ENCODE peak calls at places on chromosome 15, in nine cellular contexts. V is CD14-positive monocyte, F is MM.1S, Y is A549, U is glutamatergic neuron, T is cardiac fibroblast, X is sigmoid colon, G is GM23338, Q is fibroblast of pulmonary artery. B is an unnamed sample.

GRCh38 chr15:89806565-89807550 is 7.8 kb downstream of the ANPEP start:
- DNase-seq in F (no peak), Q (no peak), X (no peak), V (no peak), Y (no peak), T (no peak), U (no peak), G (no peak), B (no peak)

GRCh38 chr15:38163651-38164050 is 89.0 kb upstream of the SPRED1 start:
- DNase-seq in Y (no peak), T (no peak), G (no peak), U (no peak), F (no peak), Q (no peak), X (no peak), V (no peak), B (no peak)

GRCh38 chr15:90101969-90102890 is at the start of gene IDH2:
- DNase-seq in T (peak; percentile 83), Y (peak; percentile 92), G (peak; percentile 93), X (peak; percentile 89), V (peak; percentile 65), F (peak; percentile 88), Q (peak; percentile 73), U (peak; percentile 89), B (peak; percentile 96)

GRCh38 chr15:94324117-94324826 is 92.9 kb downstream of the MCTP2 start:
- DNase-seq in Y (peak; percentile 38), V (peak; percentile 63), T (peak; percentile 67), Q (peak; percentile 71), F (peak; percentile 66), U (peak; percentile 48), G (peak; percentile 74), X (peak; percentile 70), B (peak; percentile 57)

GRCh38 chr15:67570875-67571642 is 28.6 kb downstream of the MAP2K5 start:
- DNase-seq in V (no peak), Q (no peak), G (no peak), U (no peak), T (no peak), X (no peak), Y (no peak), F (no peak), B (no peak)

GRCh38 chr15:67838789-67839332 is 984 bp downstream of the RNU6-1 start:
- DNase-seq in X (peak; percentile 81), G (peak; percentile 93), Y (no peak), U (peak; percentile 73), Q (peak; percentile 53), F (no peak), V (no peak), T (peak; percentile 54), B (no peak)

GRCh38 chr15:83380682-83381081 is 66.5 kb upstream of the SH3GL3 start:
- DNase-seq in T (peak; percentile 44), F (peak; percentile 72), Y (peak; percentile 62), Q (peak; percentile 45), V (no peak), G (peak; percentile 34), X (no peak), U (peak; percentile 47), B (peak; percentile 83)

GRCh38 chr15:73457334-73457733 is 14.4 kb downstream of the REC114 start:
- DNase-seq in Y (no peak), V (no peak), G (no peak), Q (no peak), F (no peak), X (no peak), U (no peak), T (no peak), B (no peak)

GRCh38 chr15:60477991-60478632 is 830 bp downstream of the ICE2 start:
- DNase-seq in V (no peak), G (peak; percentile 39), F (peak; percentile 36), Q (peak; percentile 35), Y (no peak), U (no peak), T (peak; percentile 47), X (no peak), B (peak; percentile 8)

GRCh38 chr15:48858401-48858800 is 19.5 kb upstream of the EID1 start:
- DNase-seq in F (peak; percentile 20), V (no peak), T (peak; percentile 47), Y (no peak), G (no peak), U (no peak), Q (peak; percentile 33), X (no peak), B (no peak)

GRCh38 chr15:25739687-25740121 is 123.4 kb downstream of the ATP10A start:
- DNase-seq in G (peak; percentile 61), U (no peak), Y (peak; percentile 8), V (no peak), Q (peak; percentile 42), X (no peak), F (peak; percentile 28), T (peak; percentile 53), B (no peak)

GRCh38 chr15:60518511-60518910 is 39.6 kb upstream of the ICE2 start:
- DNase-seq in Q (no peak), X (no peak), Y (no peak), G (no peak), U (no peak), T (no peak), V (no peak), F (no peak), B (no peak)

GRCh38 chr15:98658831-98659699 is 10.7 kb downstream of the IGF1R start:
- DNase-seq in U (no peak), G (peak; percentile 63), T (peak; percentile 76), Q (peak; percentile 65), V (no peak), Y (peak; percentile 80), X (no peak), F (peak; percentile 64), B (peak; percentile 69)

GRCh38 chr15:77139312-77139711 is 68.4 kb upstream of the TSPAN3 start:
- DNase-seq in X (no peak), Q (no peak), G (no peak), V (no peak), T (no peak), U (no peak), Y (no peak), F (no peak), B (no peak)
- TF ChIP-seq CTCF in X (no peak), Q (no peak), G (no peak), V (no peak), T (no peak), U (no peak), Y (no peak), F (no peak), B (no peak)

GRCh38 chr15:100670505-100671021 is 68.2 kb downstream of the ASB7 start:
- DNase-seq in X (no peak), G (no peak), Q (no peak), U (no peak), Y (no peak), V (no peak), F (no peak), T (no peak), B (no peak)

GRCh38 chr15:100672959-100673358 is 70.6 kb downstream of the ASB7 start:
- DNase-seq in U (no peak), V (no peak), G (no peak), F (no peak), T (no peak), Q (no peak), Y (no peak), X (no peak), B (no peak)

GRCh38 chr15:100671124-100671680 is 68.8 kb downstream of the ASB7 start:
- DNase-seq in G (no peak), Y (no peak), U (no peak), V (no peak), F (no peak), T (no peak), X (no peak), Q (no peak), B (no peak)

GRCh38 chr15:100669260-100669659 is 66.9 kb downstream of the ASB7 start:
- DNase-seq in T (no peak), G (no peak), Y (no peak), Q (no peak), V (no peak), F (no peak), U (no peak), X (peak; percentile 60), B (no peak)

DNA sequence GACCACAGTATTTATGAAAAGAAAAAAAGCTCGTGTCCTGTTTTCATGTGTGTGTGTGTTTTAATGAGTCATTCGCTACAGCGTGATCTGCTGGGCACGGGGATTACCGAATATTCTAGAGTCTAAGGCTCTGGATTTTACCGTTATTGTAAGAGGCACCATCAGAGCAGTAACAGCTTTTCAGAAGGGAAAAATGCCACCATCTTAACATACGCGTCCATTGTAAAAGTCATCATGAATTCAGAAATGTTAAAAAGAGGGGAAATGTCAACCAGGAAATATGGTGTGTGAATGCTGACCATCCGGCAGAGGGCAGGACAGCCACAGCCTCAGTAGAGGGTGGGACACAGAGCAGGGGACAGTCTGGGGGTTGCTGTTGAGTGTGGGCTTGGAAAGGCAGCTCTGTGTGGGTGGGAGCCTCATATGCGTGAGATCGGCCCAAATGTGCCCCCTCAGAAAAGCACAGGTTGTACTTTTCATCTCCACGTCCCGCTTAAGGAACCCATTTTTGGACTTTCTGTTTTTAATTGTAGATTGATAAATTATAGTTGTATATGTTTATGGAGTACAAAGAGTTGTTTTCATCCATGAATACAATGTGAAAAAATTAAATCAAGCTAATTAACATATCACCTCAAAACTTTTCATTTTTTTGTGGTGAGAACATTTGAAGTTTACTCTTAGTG is 69.6 kb downstream of the ASB7 start:
- DNase-seq in Y (peak; percentile 84), F (no peak), Q (peak; percentile 58), X (no peak), U (no peak), T (peak; percentile 62), G (peak; percentile 35), V (no peak), B (peak; percentile 70)
- TF ChIP-seq CTCF in Y (peak; percentile 95), F (peak; percentile 39), Q (peak; percentile 73), X (no peak), U (peak; percentile 26), T (peak; percentile 69), G (peak; percentile 78), V (no peak), B (peak; percentile 28)

GRCh38 chr15:57345584-57345983 is 30.7 kb upstream of the CGNL1 start:
- DNase-seq in T (peak; percentile 31), V (no peak), F (no peak), U (no peak), Y (no peak), Q (no peak), X (no peak), G (peak; percentile 77), B (no peak)
- TF ChIP-seq CTCF in T (peak; percentile 25), V (no peak), F (no peak), U (no peak), Y (peak; percentile 32), Q (peak; percentile 45), X (no peak), G (peak; percentile 95), B (no peak)

GRCh38 chr15:77097317-77097721 is 26.4 kb upstream of the TSPAN3 start:
- DNase-seq in F (no peak), Y (no peak), V (no peak), X (no peak), G (no peak), U (peak; percentile 24), T (no peak), Q (no peak), B (no peak)

GRCh38 chr15:77096131-77096530 is 25.2 kb upstream of the TSPAN3 start:
- DNase-seq in V (no peak), Y (no peak), G (no peak), Q (no peak), X (no peak), T (no peak), U (no peak), F (no peak), B (no peak)

GRCh38 chr15:77097921-77098320 is 27.0 kb upstream of the TSPAN3 start:
- DNase-seq in Q (no peak), T (no peak), G (no peak), Y (no peak), X (no peak), V (no peak), U (no peak), F (no peak), B (no peak)

GRCh38 chr15:77096541-77096940 is 25.6 kb upstream of the TSPAN3 start:
- DNase-seq in Q (no peak), V (no peak), Y (no peak), X (no peak), T (no peak), F (no peak), G (no peak), U (no peak), B (no peak)

GRCh38 chr15:77094397-77095030 is 23.6 kb upstream of the TSPAN3 start:
- DNase-seq in U (no peak), V (no peak), X (no peak), Y (no peak), F (no peak), T (no peak), Q (no peak), G (peak; percentile 79), B (no peak)
- TF ChIP-seq CTCF in U (no peak), V (no peak), X (no peak), Y (no peak), F (peak; percentile 25), T (peak; percentile 39), Q (peak; percentile 10), G (peak; percentile 80), B (no peak)